ENCODE peak calls at places on chromosomes 2 and 18, in seven cellular contexts. Y is NCI-H460; B is stomach; J is T-helper 17 cell; G is NCI-H2081; M is stimulated activated CD8-positive, alpha-beta memory T cell treated with anti-CD3 and anti-CD28 coated beads, Interleukin-7, amount 100 ng/mL, for 1 hour; V is epithelial cell of esophagus. C is an unnamed sample.

GRCh38 chr2:67840460-67841068 is 222.2 kb downstream of the C1D start:
- DNase-seq in B (peak; percentile 62), M (no peak), G (peak; percentile 52), V (peak; percentile 83), J (no peak), Y (peak; percentile 56), C (peak; percentile 70)

GRCh38 chr2:178325268-178325667 is 125.7 kb downstream of the PRKRA start:
- DNase-seq in M (no peak), B (no peak), V (no peak), Y (no peak), G (no peak), J (no peak), C (no peak)

GRCh38 chr2:240448387-240449274 is 13.2 kb downstream of the GPC1 start:
- DNase-seq in J (no peak), V (no peak), Y (no peak), M (no peak), G (no peak), B (no peak), C (no peak)

GRCh38 chr2:65228249-65228750 is 669 bp downstream of the ACTR2 start:
- DNase-seq in V (peak; percentile 34), B (no peak), M (no peak), G (peak; percentile 24), Y (peak; percentile 35), J (no peak), C (no peak)

GRCh38 chr2:9003616-9004337 is at the start of gene MBOAT2:
- DNase-seq in M (peak; percentile 49), Y (peak; percentile 78), B (peak; percentile 86), V (peak; percentile 95), J (peak; percentile 71), G (peak; percentile 96), C (peak; percentile 89)

GRCh38 chr2:76080154-76080553 is 369.4 kb upstream of the GCFC2 start:
- DNase-seq in G (no peak), V (no peak), Y (no peak), J (no peak), M (no peak), B (no peak), C (no peak)

GRCh38 chr2:10716581-10716980 is 4.8 kb upstream of the ATP6V1C2 start:
- DNase-seq in Y (no peak), G (no peak), V (peak; percentile 32), J (no peak), B (no peak), M (no peak), C (no peak)

GRCh38 chr2:44233450-44234128 is 41.7 kb upstream of the SLC3A1 start:
- DNase-seq in M (no peak), B (no peak), J (no peak), Y (peak; percentile 24), V (peak; percentile 61), G (no peak), C (no peak)

GRCh38 chr2:67719351-67719750 is 322.2 kb downstream of the ETAA1 start:
- DNase-seq in G (no peak), Y (no peak), B (no peak), V (peak; percentile 19), M (no peak), J (no peak), C (no peak)

GRCh38 chr18:49814147-49814499 is 790 bp upstream of the ACAA2 start:
- DNase-seq in Y (peak; percentile 40), M (peak; percentile 45), V (peak; percentile 77), J (no peak), B (no peak), G (peak; percentile 21), C (peak; percentile 55)

GRCh38 chr2:69584127-69584889 is 59.2 kb downstream of the AAK1 start:
- DNase-seq in V (no peak), J (no peak), G (no peak), M (no peak), B (no peak), Y (no peak), C (no peak)

GRCh38 chr2:37230581-37230980 is 815 bp downstream of the CEBPZ start:
- DNase-seq in Y (no peak), B (no peak), J (no peak), V (peak; percentile 15), M (no peak), G (no peak), C (no peak)

GRCh38 chr2:195322324-195322723 is 334.7 kb upstream of the SLC39A10 start:
- DNase-seq in M (no peak), Y (no peak), B (no peak), G (peak; percentile 56), J (no peak), V (no peak), C (no peak)

GRCh38 chr2:29011650-29012060 is 30.6 kb downstream of the TOGARAM2 start:
- DNase-seq in M (peak; percentile 66), J (peak; percentile 44), B (peak; percentile 76), G (peak; percentile 35), Y (no peak), V (no peak), C (peak; percentile 83)

GRCh38 chr2:80073134-80073561 is 231.4 kb downstream of the LRRTM1 start:
- DNase-seq in V (peak; percentile 63), Y (peak; percentile 54), J (no peak), B (no peak), M (no peak), G (peak; percentile 70), C (peak; percentile 17)

GRCh38 chr2:235642446-235643107 is 148.7 kb downstream of the AGAP1 start:
- DNase-seq in M (no peak), V (peak; percentile 36), B (no peak), J (no peak), Y (no peak), G (no peak), C (no peak)

GRCh38 chr2:108446703-108447102 is 2.3 kb upstream of the GCC2 start:
- DNase-seq in M (no peak), Y (no peak), B (no peak), V (no peak), J (no peak), G (no peak), C (no peak)

GRCh38 chr2:61943251-61943650 is 37.8 kb downstream of the COMMD1 start:
- DNase-seq in G (no peak), V (no peak), B (no peak), Y (no peak), M (no peak), J (no peak), C (no peak)

GRCh38 chr18:45423664-45424063 is 191.6 kb upstream of the SLC14A2 start:
- DNase-seq in M (no peak), Y (no peak), G (peak; percentile 19), B (no peak), J (no peak), V (no peak), C (no peak)

GRCh38 chr2:120549841-120550240 is 185.8 kb upstream of the GLI2 start:
- DNase-seq in B (no peak), V (no peak), G (no peak), M (no peak), J (no peak), Y (no peak), C (no peak)

GRCh38 chr18:3998698-3999333 is 456.3 kb downstream of the DLGAP1 start:
- DNase-seq in V (peak; percentile 50), M (no peak), Y (peak; percentile 30), G (peak; percentile 36), B (no peak), J (no peak), C (no peak)